ENCODE peak calls at places on chromosomes 16 and 17, in five cellular contexts. A, Y, K, O and H are unnamed samples.

GRCh38 chr17:55212880-55213279 is 51.9 kb upstream of the HLF start:
- DNase-seq in A (no peak), Y (no peak), K (no peak), O (no peak), H (no peak)

GRCh38 chr17:40460585-40460975 is 17.3 kb downstream of the IGFBP4 start:
- DNase-seq in A (no peak), Y (no peak), K (no peak), O (no peak), H (no peak)

GRCh38 chr17:144936-145670 is 7.7 kb downstream of the SCGB1C2 start:
- DNase-seq in A (no peak), Y (no peak), K (no peak), O (peak; percentile 4), H (no peak)

GRCh38 chr16:49826515-49826914 is 29.4 kb downstream of the ZNF423 start:
- DNase-seq in A (no peak), Y (no peak), K (no peak), O (no peak), H (no peak)

GRCh38 chr17:41530062-41531048 is 2.2 kb upstream of the KRT19 start:
- DNase-seq in A (no peak), Y (no peak), K (no peak), O (no peak), H (peak; percentile 58)

GRCh38 chr17:48541574-48542113 is 3.3 kb downstream of the HOXB2 start:
- DNase-seq in A (no peak), Y (no peak), K (no peak), O (peak; percentile 36), H (peak; percentile 65)

GRCh38 chr17:15456972-15457722 is 10.3 kb downstream of the CDRT4 start:
- DNase-seq in A (no peak), Y (no peak), K (no peak), O (no peak), H (peak; percentile 91)

GRCh38 chr16:88455610-88456355 is 2.7 kb downstream of the ZFPM1 start:
- DNase-seq in A (peak; percentile 43), Y (peak; percentile 95), K (no peak), O (peak; percentile 63), H (peak; percentile 38)

GRCh38 chr17:36818134-36818825 is 119.0 kb upstream of the LHX1 start:
- DNase-seq in A (no peak), Y (no peak), K (no peak), O (no peak), H (no peak)

GRCh38 chr17:66540131-66540781 is 237.8 kb downstream of the PRKCA start:
- DNase-seq in A (peak; percentile 53), Y (no peak), K (no peak), O (peak; percentile 23), H (peak; percentile 89)

GRCh38 chr17:44989552-44990138 is 21.5 kb upstream of the C1QL1 start:
- DNase-seq in A (no peak), Y (no peak), K (no peak), O (no peak), H (no peak)

GRCh38 chr17:82445542-82445941 is 5.0 kb downstream of the CYBC1 start:
- DNase-seq in A (no peak), Y (no peak), K (no peak), O (no peak), H (no peak)

GRCh38 chr16:12120331-12120981 is 143.9 kb downstream of the SNX29 start:
- DNase-seq in A (no peak), Y (no peak), K (no peak), O (peak; percentile 39), H (peak; percentile 95)

GRCh38 chr17:3527896-3528603 is 29.6 kb downstream of the TRPV3 start:
- DNase-seq in A (no peak), Y (no peak), K (no peak), O (no peak), H (no peak)

GRCh38 chr17:73118876-73119485 is 26.5 kb upstream of the SLC39A11 start:
- DNase-seq in A (no peak), Y (no peak), K (no peak), O (peak; percentile 91), H (no peak)

GRCh38 chr17:77311371-77311981 is 170.7 kb downstream of the SEC14L1 start:
- DNase-seq in A (no peak), Y (no peak), K (no peak), O (no peak), H (no peak)

GRCh38 chr16:8850279-8850885 is 18.4 kb downstream of the CARHSP1 start:
- DNase-seq in A (no peak), Y (no peak), K (no peak), O (no peak), H (peak; percentile 16)

GRCh38 chr17:64457156-64457555 is 8.2 kb downstream of the MILR1 start:
- DNase-seq in A (no peak), Y (no peak), K (no peak), O (no peak), H (no peak)

GRCh38 chr16:86777098-86777946 is 199.0 kb downstream of the FOXL1 start:
- DNase-seq in A (no peak), Y (no peak), K (no peak), O (no peak), H (no peak)

GRCh38 chr16:80569440-80570105 is 28.8 kb downstream of the DYNLRB2 start:
- DNase-seq in A (no peak), Y (no peak), K (no peak), O (no peak), H (peak; percentile 92)

GRCh38 chr16:85491798-85492616 is 121.1 kb upstream of the GSE1 start:
- DNase-seq in A (no peak), Y (peak; percentile 93), K (no peak), O (no peak), H (no peak)